ENCODE peak calls at places on chromosomes 12 and 14, in five cellular contexts. L is OCI-LY7, T is fibroblast of lung, R is IMR-90, J is DND-41. B is an unnamed sample.

GRCh38 chr14:21796912-21797311 is 123.3 kb upstream of the OR4E1 start:
- DNase-seq in L (peak; percentile 3), T (no peak), R (peak; percentile 1), J (no peak), B (no peak)

GRCh38 chr12:78778339-78778738 is 86.2 kb upstream of the SYT1 start:
- DNase-seq in L (no peak), T (no peak), R (no peak), J (no peak), B (no peak)

GRCh38 chr12:54019111-54019811 is 9.0 kb upstream of the HOXC6 start:
- DNase-seq in L (no peak), T (no peak), R (no peak), J (no peak), B (no peak)

GRCh38 chr14:45970589-45970988 is 681.0 kb downstream of the RPL10L start:
- DNase-seq in L (no peak), T (no peak), R (no peak), J (no peak), B (no peak)

GRCh38 chr12:121620328-121620891 is 5.9 kb upstream of the ORAI1 start:
- DNase-seq in L (no peak), T (no peak), R (no peak), J (no peak), B (no peak)

GRCh38 chr12:109612975-109613502 is 39.4 kb downstream of the MVK start:
- DNase-seq in L (peak; percentile 25), T (no peak), R (peak; percentile 6), J (no peak), B (no peak)

GRCh38 chr12:90333939-90334338 is 621.0 kb downstream of the CCER1 start:
- DNase-seq in L (no peak), T (peak; percentile 4), R (peak; percentile 1), J (no peak), B (peak; percentile 22)

GRCh38 chr12:50112456-50113218 is 601 bp downstream of the COX14 start:
- DNase-seq in L (peak; percentile 36), T (no peak), R (no peak), J (no peak), B (no peak)

GRCh38 chr12:104733717-104734175 is 224.3 kb downstream of the SLC41A2 start:
- DNase-seq in L (peak; percentile 22), T (no peak), R (no peak), J (peak; percentile 53), B (no peak)

GRCh38 chr12:131726-132465 is 65.3 kb downstream of the IQSEC3 start:
- DNase-seq in L (no peak), T (no peak), R (no peak), J (no peak), B (no peak)

GRCh38 chr12:52184813-52185212 is 7.0 kb downstream of the KRT80 start:
- DNase-seq in L (no peak), T (no peak), R (peak; percentile 15), J (no peak), B (no peak)

GRCh38 chr14:90691627-90692026 is 124.6 kb downstream of the TTC7B start:
- DNase-seq in L (no peak), T (peak; percentile 51), R (no peak), J (no peak), B (no peak)

GRCh38 chr12:71441350-71441748 is 1.8 kb downstream of the LGR5 start:
- DNase-seq in L (no peak), T (no peak), R (no peak), J (no peak), B (no peak)

GRCh38 chr12:32032205-32032810 is 73.1 kb downstream of the RESF1 start:
- DNase-seq in L (no peak), T (peak; percentile 53), R (peak; percentile 23), J (no peak), B (peak; percentile 74)

GRCh38 chr12:108734200-108734906 is 3.0 kb upstream of the CORO1C start:
- DNase-seq in L (no peak), T (peak; percentile 86), R (peak; percentile 97), J (no peak), B (peak; percentile 94)

GRCh38 chr14:55731881-55732498 is 152.0 kb downstream of the KTN1 start:
- DNase-seq in L (peak; percentile 23), T (peak; percentile 47), R (peak; percentile 24), J (peak; percentile 64), B (no peak)

GRCh38 chr14:98182385-98183055 is 1089.5 kb downstream of the BCL11B start:
- DNase-seq in L (no peak), T (no peak), R (no peak), J (peak; percentile 68), B (peak; percentile 75)

GRCh38 chr12:32698285-32698684 is 19.2 kb downstream of the DNM1L start:
- DNase-seq in L (peak; percentile 8), T (no peak), R (no peak), J (no peak), B (no peak)

GRCh38 chr12:53993397-53994267 is 6.3 kb upstream of the HOXC9 start:
- DNase-seq in L (no peak), T (no peak), R (no peak), J (no peak), B (no peak)

GRCh38 chr14:69558774-69559173 is 15.9 kb downstream of the CCDC177 start:
- DNase-seq in L (no peak), T (no peak), R (no peak), J (no peak), B (no peak)
- H2AFZ ChIP-seq in L (no peak overlapping the region), T (no peak overlapping the region), R (no peak overlapping the region), J (no peak overlapping the region), B (no peak overlapping the region)

GRCh38 chr14:95233702-95234241 is 76.4 kb upstream of the DICER1 start:
- DNase-seq in L (peak; percentile 47), T (no peak), R (no peak), J (no peak), B (no peak)

GRCh38 chr14:95229749-95230148 is 72.4 kb upstream of the DICER1 start:
- DNase-seq in L (peak; percentile 43), T (no peak), R (no peak), J (no peak), B (no peak)

GRCh38 chr14:95232894-95233584 is 75.7 kb upstream of the DICER1 start:
- DNase-seq in L (no peak), T (no peak), R (no peak), J (no peak), B (no peak)

GRCh38 chr14:95234426-95234825 is 77.1 kb upstream of the DICER1 start:
- DNase-seq in L (no peak), T (no peak), R (no peak), J (no peak), B (no peak)

GRCh38 chr14:95231966-95232365 is 74.6 kb upstream of the DICER1 start:
- DNase-seq in L (no peak), T (no peak), R (no peak), J (no peak), B (no peak)
- H3K4me1 ChIP-seq in L (peaks cover 11% of the 10 kb centered on the region), T (peaks cover 1% of the 10 kb centered on the region), R (peaks cover 2% of the 10 kb centered on the region), J (no peaks in the 10 kb centered on the region), B (peaks cover 15% of the 10 kb centered on the region)

DNA sequence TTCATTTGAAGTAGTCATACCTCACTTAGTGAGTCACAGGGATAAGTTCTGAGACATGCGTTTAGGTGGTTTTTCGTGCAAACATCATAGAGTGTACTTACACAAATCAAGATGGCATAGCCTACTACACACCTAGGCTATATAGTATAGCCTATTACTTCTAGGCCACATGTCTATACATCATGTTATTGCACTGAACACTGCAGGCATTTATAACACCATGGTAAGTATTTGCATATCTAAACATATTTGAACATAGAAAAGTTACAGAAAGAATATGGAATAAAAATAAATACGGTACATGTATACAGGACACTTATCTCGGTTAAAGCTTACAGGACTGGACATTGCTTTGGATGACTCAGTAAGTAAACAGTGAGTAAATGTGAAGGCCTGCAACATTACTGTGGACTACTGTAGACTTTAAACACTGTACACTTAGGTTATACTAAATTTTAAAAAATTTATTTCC is 670.6 kb downstream of the SLC16A7 start:
- DNase-seq in L (no peak), T (peak; percentile 85), R (peak; percentile 94), J (no peak), B (peak; percentile 86)
- H2AFZ ChIP-seq in L (no peak overlapping the region), T (no peak overlapping the region), R (no peak overlapping the region), J (no peak overlapping the region), B (no peak overlapping the region)

GRCh38 chr12:68638171-68638570 is 27.5 kb downstream of the RAP1B start:
- DNase-seq in L (peak; percentile 56), T (no peak), R (no peak), J (no peak), B (no peak)
- H3K4me1 ChIP-seq in L (peaks cover 87% of the 10 kb centered on the region), T (no peaks in the 10 kb centered on the region), R (peaks cover 14% of the 10 kb centered on the region), J (no peaks in the 10 kb centered on the region), B (peaks cover 4% of the 10 kb centered on the region)